ENCODE peak calls at places on chromosomes 3 and 15, in five cellular contexts. M, S, R, T and H are unnamed samples.
A peak's percentile ranks its signal among the peaks of the same experiment; 100 is the strongest.

GRCh38 chr15:69031013-69032001 is 16.8 kb downstream of the NOX5 start:
- DNase-seq in M (peak; percentile 50), S (peak; percentile 24), R (no peak), T (peak; percentile 82), H (peak; percentile 86)

GRCh38 chr3:107675233-107675900 is 152.6 kb downstream of the BBX start:
- DNase-seq in M (no peak), S (no peak), R (peak; percentile 32), T (no peak), H (no peak)

GRCh38 chr3:101169516-101169915 is 150.9 kb downstream of the IMPG2 start:
- DNase-seq in M (no peak), S (no peak), R (no peak), T (no peak), H (no peak)

GRCh38 chr15:89851665-89852341 is 37.2 kb upstream of the ANPEP start:
- DNase-seq in M (peak; percentile 54), S (no peak), R (no peak), T (no peak), H (no peak)

GRCh38 chr15:90232941-90233700 is 620 bp downstream of the CIB1 start:
- DNase-seq in M (peak; percentile 60), S (peak; percentile 61), R (peak; percentile 76), T (peak; percentile 85), H (peak; percentile 61)

GRCh38 chr3:4804161-4805058 is 174.8 kb upstream of the BHLHE40 start:
- DNase-seq in M (no peak), S (no peak), R (no peak), T (no peak), H (no peak)

GRCh38 chr3:12187448-12188327 is 29.0 kb upstream of the TIMP4 start:
- DNase-seq in M (peak; percentile 67), S (peak; percentile 35), R (no peak), T (no peak), H (no peak)

GRCh38 chr3:8223766-8224165 is 277.9 kb upstream of the LMCD1 start:
- DNase-seq in M (no peak), S (no peak), R (no peak), T (no peak), H (no peak)

GRCh38 chr3:106063909-106064308 is 195.1 kb upstream of the CBLB start:
- DNase-seq in M (no peak), S (no peak), R (no peak), T (no peak), H (no peak)

GRCh38 chr3:196180346-196180745 is 30.9 kb downstream of the ZDHHC19 start:
- DNase-seq in M (no peak), S (no peak), R (no peak), T (no peak), H (no peak)

GRCh38 chr3:86921981-86922680 is 68.8 kb downstream of the VGLL3 start:
- DNase-seq in M (no peak), S (no peak), R (no peak), T (no peak), H (no peak)

GRCh38 chr3:171187706-171188290 is 161.3 kb upstream of the SLC2A2 start:
- DNase-seq in M (peak; percentile 61), S (no peak), R (peak; percentile 63), T (peak; percentile 28), H (peak; percentile 24)

GRCh38 chr15:45199136-45199810 is 11.5 kb upstream of the SHF start:
- DNase-seq in M (peak; percentile 26), S (no peak), R (peak; percentile 48), T (peak; percentile 16), H (no peak)

GRCh38 chr3:31968391-31968926 is 12.6 kb downstream of the OSBPL10 start:
- DNase-seq in M (peak; percentile 65), S (no peak), R (no peak), T (peak; percentile 47), H (no peak)

GRCh38 chr3:151107177-151107576 is 21.7 kb downstream of the MED12L start:
- DNase-seq in M (no peak), S (no peak), R (no peak), T (no peak), H (no peak)

GRCh38 chr3:37179144-37179967 is 5.0 kb upstream of the LRRFIP2 start:
- DNase-seq in M (no peak), S (no peak), R (no peak), T (no peak), H (no peak)

GRCh38 chr15:81852826-81853225 is 193.0 kb downstream of the MEX3B start:
- DNase-seq in M (no peak), S (no peak), R (no peak), T (no peak), H (no peak)

GRCh38 chr3:73547427-73548036 is 77.2 kb downstream of the PDZRN3 start:
- DNase-seq in M (no peak), S (no peak), R (no peak), T (no peak), H (no peak)

GRCh38 chr3:126977821-126978220 is 5.1 kb upstream of the PLXNA1 start:
- DNase-seq in M (no peak), S (no peak), R (no peak), T (no peak), H (no peak)
- TF ChIP-seq CTCF in M (no peak), S (no peak), R (no peak), T (no peak), H (no peak)

DNA sequence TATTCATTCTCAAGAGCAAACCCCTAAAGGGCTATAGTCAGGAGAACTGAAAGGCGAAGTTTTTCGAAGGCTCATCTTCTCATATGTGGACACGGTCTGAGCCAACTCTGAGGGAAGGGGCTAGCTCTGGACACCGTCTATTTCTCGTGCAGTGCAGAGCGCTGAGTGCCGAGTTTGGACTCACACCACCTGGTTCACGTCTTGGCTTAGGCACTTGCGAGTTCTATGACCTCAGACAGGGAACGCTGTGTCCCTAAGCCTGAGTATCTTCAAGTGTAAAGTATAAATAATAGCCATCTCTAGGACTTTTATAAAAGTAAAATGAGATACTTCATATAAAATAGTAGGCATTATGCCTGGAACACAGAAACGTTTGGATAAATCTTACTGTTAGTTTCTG is 223.7 kb downstream of the FMN1 start:
- DNase-seq in M (no peak), S (peak; percentile 33), R (no peak), T (no peak), H (no peak)
- H3K27ac ChIP-seq in M (no peak overlapping the region), S (no peak overlapping the region), R (no peak overlapping the region), T (no peak overlapping the region), H (no peak overlapping the region)

GRCh38 chr15:100525894-100526512 is 2.7 kb downstream of the CERS3 start:
- DNase-seq in M (no peak), S (peak; percentile 66), R (no peak), T (no peak), H (no peak)
- TF ChIP-seq CTCF in M (peak; percentile 17), S (no peak), R (no peak), T (no peak), H (no peak)

DNA sequence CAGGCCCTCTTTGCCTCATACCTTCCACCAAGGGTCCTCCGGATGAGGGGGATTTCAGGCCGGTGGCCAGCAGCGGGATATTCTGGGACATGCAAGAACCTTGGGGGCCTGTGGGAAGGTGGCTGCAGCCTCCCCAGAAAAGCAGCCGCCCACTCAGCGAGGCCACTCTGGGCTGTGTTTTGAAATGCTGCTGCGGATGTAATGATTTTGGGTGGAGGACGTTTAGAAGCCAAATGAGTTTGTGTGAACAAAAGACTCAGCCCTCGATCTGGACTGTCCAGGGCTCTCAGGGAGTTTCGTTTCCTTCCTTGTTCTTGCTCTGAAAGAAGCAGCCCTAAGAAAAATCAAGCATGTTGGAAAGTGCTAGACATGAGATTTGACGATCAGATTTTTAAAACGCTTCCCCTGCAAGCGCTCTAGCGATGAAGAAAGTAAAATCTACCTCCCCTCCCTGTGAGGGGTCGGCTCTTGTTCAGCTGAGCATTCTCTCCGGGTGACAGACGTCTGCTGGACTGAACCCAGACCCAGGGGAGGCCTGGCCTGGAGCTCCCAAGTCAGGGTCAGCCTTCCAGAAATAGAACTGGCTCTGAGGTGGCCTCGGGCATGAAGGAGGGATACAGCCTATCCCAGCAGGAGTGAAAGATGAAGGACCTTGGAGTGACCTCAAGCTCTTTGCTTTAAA is 12.9 kb downstream of the HEG1 start:
- DNase-seq in M (no peak), S (peak; percentile 64), R (no peak), T (no peak), H (no peak)
- H3K27ac ChIP-seq in M (no peak overlapping the region), S (peak overlapping the region; percentile 96), R (no peak overlapping the region), T (no peak overlapping the region), H (no peak overlapping the region)

DNA sequence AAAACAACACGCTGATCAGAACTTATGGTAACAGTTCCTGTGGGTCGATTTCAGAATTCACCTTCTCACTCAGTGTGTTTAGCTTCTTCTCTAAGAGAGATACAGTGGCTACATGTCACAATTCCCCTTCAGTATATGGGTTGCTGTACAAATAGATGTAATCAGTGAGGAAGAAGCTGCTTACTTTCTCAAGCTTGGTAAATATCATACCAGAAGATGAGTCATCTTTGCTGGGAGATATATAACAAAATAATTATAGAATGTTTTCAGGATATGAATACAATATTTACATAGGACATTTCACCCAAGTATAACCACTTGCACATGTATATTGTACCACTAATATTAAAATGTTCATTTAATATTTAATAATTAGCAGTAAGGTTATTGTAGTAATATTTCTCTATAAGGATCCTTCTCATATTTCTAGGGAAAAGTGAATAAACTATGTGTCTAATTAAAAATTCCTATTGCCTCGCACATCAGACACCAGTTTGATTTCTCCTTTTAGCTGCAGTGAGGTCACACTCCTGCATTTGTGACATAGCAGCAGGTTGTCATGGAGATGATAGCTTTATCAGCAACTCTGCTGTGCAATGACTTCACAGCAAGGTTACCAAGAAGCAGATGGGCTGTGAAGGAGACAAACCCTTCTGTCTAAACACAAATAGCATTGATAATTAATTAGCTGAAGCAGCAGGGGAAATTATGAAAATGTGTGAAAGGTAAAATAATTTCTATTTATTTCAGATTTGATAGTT is 211.4 kb downstream of the TUSC7 start:
- DNase-seq in M (peak; percentile 58), S (no peak), R (no peak), T (peak; percentile 6), H (no peak)
- TF ChIP-seq CTCF in M (no peak), S (no peak), R (no peak), T (no peak), H (no peak)